ENCODE peak calls at places on chromosomes 7 and 10, in nine cellular contexts. Q is pancreas; J is mucosa of descending colon; D is CD8-positive, alpha-beta T cell; F is AG10803; Y is prostate gland; P is cardiac muscle cell; T is astrocyte of the cerebellum; C is breast epithelium. W is an unnamed sample.

GRCh38 chr7:147188485-147188884 is 1071.9 kb downstream of the CNTNAP2 start:
- DNase-seq in Q (no peak), J (no peak), D (no peak), F (no peak), Y (no peak), P (no peak), T (no peak), C (no peak), W (no peak)

GRCh38 chr7:157760004-157760730 is 423.4 kb downstream of the DNAJB6 start:
- DNase-seq in Q (peak; percentile 28), J (no peak), D (no peak), F (no peak), Y (no peak), P (no peak), T (no peak), C (no peak), W (no peak)

GRCh38 chr7:90312745-90313144 is 8.4 kb downstream of the FAM237B start:
- DNase-seq in Q (no peak), J (no peak), D (no peak), F (peak; percentile 3), Y (no peak), P (no peak), T (peak; percentile 5), C (no peak), W (peak; percentile 43)

GRCh38 chr7:142459557-142459963 is 201.7 kb upstream of the PRSS58 start:
- DNase-seq in Q (no peak), J (peak; percentile 37), D (no peak), F (peak; percentile 86), Y (peak; percentile 11), P (peak; percentile 53), T (peak; percentile 75), C (peak; percentile 31), W (peak; percentile 74)

GRCh38 chr7:114820993-114821945 is 100.6 kb upstream of the MDFIC start:
- DNase-seq in Q (no peak), J (no peak), D (no peak), F (peak; percentile 72), Y (no peak), P (peak; percentile 18), T (no peak), C (no peak), W (no peak)

GRCh38 chr10:45560262-45560661 is 112.3 kb downstream of the ZFAND4 start:
- DNase-seq in Q (no peak), J (no peak), D (no peak), F (no peak), Y (no peak), P (no peak), T (no peak), C (no peak), W (no peak)

GRCh38 chr10:33664070-33664469 is 329.6 kb upstream of the NRP1 start:
- DNase-seq in Q (no peak), J (no peak), D (no peak), F (peak; percentile 55), Y (no peak), P (no peak), T (no peak), C (no peak), W (no peak)

GRCh38 chr10:24643679-24644209 is 79.9 kb downstream of the ARHGAP21 start:
- DNase-seq in Q (no peak), J (peak; percentile 32), D (no peak), F (no peak), Y (no peak), P (no peak), T (no peak), C (no peak), W (peak; percentile 23)

GRCh38 chr10:114374141-114374791 is 30.0 kb downstream of the AFAP1L2 start:
- DNase-seq in Q (no peak), J (peak; percentile 60), D (no peak), F (no peak), Y (no peak), P (no peak), T (peak; percentile 62), C (no peak), W (no peak)

GRCh38 chr10:132393695-132394181 is 3.3 kb upstream of the PWWP2B start:
- DNase-seq in Q (peak; percentile 76), J (no peak), D (no peak), F (no peak), Y (no peak), P (no peak), T (no peak), C (no peak), W (no peak)

GRCh38 chr10:58158806-58159205 is 108.9 kb downstream of the IPMK start:
- DNase-seq in Q (no peak), J (no peak), D (no peak), F (peak; percentile 95), Y (no peak), P (no peak), T (peak; percentile 9), C (no peak), W (no peak)

GRCh38 chr10:133230387-133231195 is 574 bp downstream of the UTF1 start:
- DNase-seq in Q (no peak), J (peak; percentile 21), D (no peak), F (no peak), Y (no peak), P (peak; percentile 52), T (no peak), C (no peak), W (no peak)

GRCh38 chr7:52168085-52168484 is 851.5 kb upstream of the COBL start:
- DNase-seq in Q (no peak), J (peak; percentile 24), D (no peak), F (no peak), Y (no peak), P (no peak), T (no peak), C (no peak), W (no peak)

GRCh38 chr7:1720325-1720724 is 50.2 kb downstream of the ELFN1 start:
- DNase-seq in Q (peak; percentile 45), J (no peak), D (no peak), F (no peak), Y (no peak), P (no peak), T (no peak), C (no peak), W (peak; percentile 12)

GRCh38 chr10:74598891-74599566 is 227.4 kb upstream of the KAT6B start:
- DNase-seq in Q (no peak), J (no peak), D (no peak), F (peak; percentile 20), Y (no peak), P (no peak), T (no peak), C (no peak), W (no peak)

GRCh38 chr7:143885951-143886350 is 16.0 kb downstream of the TCAF1 start:
- DNase-seq in Q (no peak), J (no peak), D (no peak), F (no peak), Y (no peak), P (no peak), T (no peak), C (no peak), W (no peak)

GRCh38 chr7:80804581-80804980 is 114.3 kb downstream of the SEMA3C start:
- DNase-seq in Q (no peak), J (no peak), D (no peak), F (no peak), Y (no peak), P (no peak), T (no peak), C (no peak), W (no peak)

DNA sequence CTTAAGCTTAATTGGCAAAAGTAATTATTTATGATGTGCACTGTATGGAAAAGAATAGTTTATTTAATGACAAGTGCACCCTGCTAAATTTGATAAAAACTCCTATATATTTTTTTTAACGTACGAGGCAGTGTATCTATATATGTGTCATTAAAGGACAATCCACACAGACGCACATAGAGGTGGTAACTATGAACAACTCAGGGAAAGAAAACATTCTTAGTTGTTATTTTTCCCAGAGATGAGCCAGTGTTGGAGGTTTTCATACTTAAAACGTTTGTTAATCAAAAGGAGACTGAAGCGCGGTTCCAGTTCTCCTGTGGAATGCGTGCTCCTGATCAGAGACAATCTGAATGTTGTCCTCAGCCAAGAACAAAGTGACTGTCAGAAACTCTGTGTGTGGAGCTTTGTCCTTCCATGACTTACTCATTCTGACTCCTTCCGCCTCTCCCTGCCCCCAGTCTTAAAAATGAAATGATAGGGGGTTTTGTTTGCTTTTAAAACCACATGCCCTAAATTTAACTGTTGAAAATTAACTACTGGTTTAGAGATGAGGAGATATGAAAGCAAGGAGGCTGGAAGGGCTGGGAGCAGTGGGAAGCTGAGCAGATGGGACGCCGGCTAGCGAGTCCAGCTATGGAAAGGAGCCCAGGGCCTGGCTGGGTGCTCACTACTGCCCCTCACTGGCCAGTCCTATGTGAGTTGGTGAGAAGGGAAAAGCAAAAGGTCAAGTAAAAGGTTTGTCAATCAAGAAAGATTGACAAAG is 99.6 kb downstream of the SVIL start:
- DNase-seq in Q (peak; percentile 93), J (peak; percentile 87), D (no peak), F (peak; percentile 83), Y (peak; percentile 69), P (peak; percentile 58), T (peak; percentile 63), C (no peak), W (peak; percentile 49)
- TF ChIP-seq CTCF in Q (peak; percentile 69), J (peak; percentile 45), D (no peak), F (peak; percentile 90), Y (peak; percentile 58), P (peak; percentile 98), T (peak; percentile 93), C (no peak), W (peak; percentile 58)

GRCh38 chr7:156616269-156617202 is 24.0 kb upstream of the RNF32 start:
- DNase-seq in Q (no peak), J (peak; percentile 69), D (no peak), F (no peak), Y (no peak), P (peak; percentile 45), T (no peak), C (no peak), W (no peak)
- H3K4me3 ChIP-seq in Q (no peak overlapping the region), J (peak overlapping the region; percentile 10), D (no peak overlapping the region), F (no peak overlapping the region), Y (peak overlapping the region; percentile 30), P (peak overlapping the region; percentile 25), T (peak overlapping the region; percentile 34), C (peak overlapping the region; percentile 34), W (no peak overlapping the region)

GRCh38 chr10:56472978-56473377 is 111.9 kb upstream of the ZWINT start:
- DNase-seq in Q (no peak), J (no peak), D (no peak), F (no peak), Y (no peak), P (no peak), T (no peak), C (no peak), W (no peak)

GRCh38 chr10:56466005-56466404 is 104.9 kb upstream of the ZWINT start:
- DNase-seq in Q (peak; percentile 45), J (no peak), D (no peak), F (no peak), Y (no peak), P (no peak), T (no peak), C (no peak), W (no peak)

GRCh38 chr10:56470701-56471100 is 109.6 kb upstream of the ZWINT start:
- DNase-seq in Q (no peak), J (no peak), D (no peak), F (no peak), Y (no peak), P (no peak), T (no peak), C (no peak), W (no peak)

GRCh38 chr10:56469482-56469881 is 108.4 kb upstream of the ZWINT start:
- DNase-seq in Q (no peak), J (no peak), D (no peak), F (no peak), Y (no peak), P (peak; percentile 1), T (no peak), C (no peak), W (no peak)
- TF ChIP-seq CTCF in Q (no peak), J (no peak), D (no peak), F (no peak), Y (no peak), P (no peak), T (no peak), C (no peak), W (no peak)

GRCh38 chr7:583410-584121 is 63.9 kb upstream of the PDGFA start:
- DNase-seq in Q (peak; percentile 58), J (no peak), D (no peak), F (no peak), Y (no peak), P (no peak), T (no peak), C (no peak), W (no peak)
- H3K4me3 ChIP-seq in Q (no peak overlapping the region), J (no peak overlapping the region), D (peak overlapping the region; percentile 59), F (no peak overlapping the region), Y (no peak overlapping the region), P (no peak overlapping the region), T (no peak overlapping the region), C (no peak overlapping the region), W (no peak overlapping the region)

W was measured in epithelial cell of esophagus.